ENCODE peak calls at places on chromosomes 5 and 9, in eight cellular contexts. R is colonic mucosa, Z is astrocyte of the spinal cord, K is bronchial epithelial cell, L is AG09309, F is foreskin fibroblast, T is psoas muscle, D is neural progenitor cell. V is an unnamed sample.

GRCh38 chr5:94057655-94058054 is 316.3 kb upstream of the POU5F2 start:
- DNase-seq in R (no peak), Z (peak), K (no peak), L (no peak), F (no peak), T (no peak), D (peak), V (no peak)

GRCh38 chr5:72246954-72247442 is 73.0 kb downstream of the MRPS27 start:
- DNase-seq in R (no peak), Z (peak), K (peak), L (no peak), F (no peak), T (no peak), D (no peak), V (no peak)

GRCh38 chr9:107975426-107976010 is 485.9 kb upstream of the KLF4 start:
- DNase-seq in R (peak), Z (no peak), K (no peak), L (no peak), F (no peak), T (no peak), D (no peak), V (no peak)

GRCh38 chr5:159240301-159240870 is 22.7 kb upstream of the UBLCP1 start:
- DNase-seq in R (no peak), Z (peak), K (peak), L (no peak), F (peak), T (no peak), D (no peak), V (no peak)

GRCh38 chr5:113047733-113048652 is 71.4 kb downstream of the DCP2 start:
- DNase-seq in R (no peak), Z (no peak), K (no peak), L (no peak), F (no peak), T (no peak), D (no peak), V (no peak)

GRCh38 chr9:128081052-128081451 is 13.0 kb downstream of the SLC25A25 start:
- DNase-seq in R (no peak), Z (peak), K (no peak), L (peak), F (peak), T (no peak), D (peak), V (peak)

GRCh38 chr5:150759334-150759583 is 442 bp upstream of the DCTN4 start:
- DNase-seq in R (no peak), Z (no peak), K (no peak), L (no peak), F (no peak), T (no peak), D (no peak), V (no peak)

GRCh38 chr9:91495450-91495849 is 71.8 kb upstream of the NFIL3 start:
- DNase-seq in R (no peak), Z (peak), K (peak), L (peak), F (peak), T (no peak), D (no peak), V (no peak)

GRCh38 chr5:73122875-73123810 is 2.8 kb downstream of the TMEM171 start:
- DNase-seq in R (no peak), Z (peak), K (peak), L (peak), F (peak), T (no peak), D (peak), V (no peak)

GRCh38 chr5:59790399-59791130 is 103.0 kb downstream of the PDE4D start:
- DNase-seq in R (no peak), Z (peak), K (peak), L (no peak), F (no peak), T (no peak), D (no peak), V (no peak)

GRCh38 chr9:7402704-7403389 is 396.7 kb downstream of the DMAC1 start:
- DNase-seq in R (no peak), Z (peak), K (no peak), L (peak), F (no peak), T (no peak), D (peak), V (no peak)

GRCh38 chr5:1387876-1388275 is 43.0 kb upstream of the CLPTM1L start:
- DNase-seq in R (no peak), Z (no peak), K (no peak), L (no peak), F (no peak), T (no peak), D (no peak), V (no peak)

GRCh38 chr5:35815089-35815936 is 41.4 kb upstream of the IL7R start:
- DNase-seq in R (peak), Z (peak), K (peak), L (no peak), F (peak), T (no peak), D (peak), V (peak)

GRCh38 chr9:138070815-138071214 is 193.2 kb downstream of the CACNA1B start:
- DNase-seq in R (no peak), Z (no peak), K (no peak), L (no peak), F (no peak), T (no peak), D (no peak), V (no peak)

GRCh38 chr5:78503958-78504357 is 143.5 kb downstream of the SCAMP1 start:
- DNase-seq in R (no peak), Z (no peak), K (no peak), L (no peak), F (no peak), T (no peak), D (no peak), V (no peak)

GRCh38 chr9:70255521-70255920 is 3.3 kb upstream of the SMC5 start:
- DNase-seq in R (no peak), Z (peak), K (peak), L (no peak), F (no peak), T (no peak), D (no peak), V (no peak)

GRCh38 chr5:2746642-2747041 is 4.8 kb downstream of the IRX2 start:
- DNase-seq in R (no peak), Z (peak), K (peak), L (no peak), F (no peak), T (no peak), D (no peak), V (no peak)

GRCh38 chr9:89274838-89275237 is 36.2 kb upstream of the CKS2 start:
- DNase-seq in R (no peak), Z (peak), K (peak), L (peak), F (peak), T (no peak), D (no peak), V (no peak)

GRCh38 chr5:39013938-39014337 is 60.3 kb downstream of the RICTOR start:
- DNase-seq in R (no peak), Z (no peak), K (peak), L (no peak), F (no peak), T (no peak), D (no peak), V (no peak)

GRCh38 chr9:5843450-5844249 is 10.7 kb upstream of the ERMP1 start:
- DNase-seq in R (no peak), Z (peak), K (peak), L (no peak), F (peak), T (no peak), D (no peak), V (no peak)

GRCh38 chr9:33294670-33295432 is 4.5 kb downstream of the NFX1 start:
- DNase-seq in R (no peak), Z (no peak), K (no peak), L (no peak), F (no peak), T (no peak), D (no peak), V (no peak)

GRCh38 chr5:135934939-135935338 is 19.8 kb downstream of the LECT2 start:
- DNase-seq in R (no peak), Z (peak), K (peak), L (peak), F (no peak), T (no peak), D (no peak), V (no peak)

GRCh38 chr9:135827866-135828580 is 79.3 kb downstream of the CAMSAP1 start:
- DNase-seq in R (no peak), Z (no peak), K (no peak), L (no peak), F (no peak), T (no peak), D (no peak), V (no peak)

GRCh38 chr5:180868960-180869359 is 7.9 kb upstream of the ZFP62 start:
- DNase-seq in R (peak), Z (peak), K (peak), L (peak), F (peak), T (peak), D (peak), V (peak)

GRCh38 chr5:142186821-142187594 is 78.4 kb downstream of the NDFIP1 start:
- DNase-seq in R (peak), Z (peak), K (no peak), L (no peak), F (no peak), T (no peak), D (no peak), V (no peak)

GRCh38 chr5:139392678-139393496 is 2.0 kb downstream of the PROB1 start:
- DNase-seq in R (peak), Z (peak), K (peak), L (no peak), F (no peak), T (peak), D (peak), V (no peak)

GRCh38 chr5:102453716-102454115 is 45.1 kb downstream of the SLCO6A1 start:
- DNase-seq in R (no peak), Z (no peak), K (no peak), L (no peak), F (no peak), T (no peak), D (no peak), V (no peak)

GRCh38 chr5:33167541-33167940 is 273.2 kb upstream of the TARS1 start:
- DNase-seq in R (no peak), Z (peak), K (no peak), L (peak), F (no peak), T (no peak), D (no peak), V (no peak)

GRCh38 chr9:94881023-94881422 is 154.5 kb downstream of the AOPEP start:
- DNase-seq in R (no peak), Z (no peak), K (no peak), L (no peak), F (no peak), T (no peak), D (no peak), V (no peak)

GRCh38 chr9:137788561-137789294 is 88.9 kb upstream of the CACNA1B start:
- DNase-seq in R (peak), Z (no peak), K (no peak), L (no peak), F (no peak), T (no peak), D (no peak), V (no peak)

GRCh38 chr9:104780796-104781395 is 17.0 kb downstream of the NIPSNAP3B start:
- DNase-seq in R (no peak), Z (peak), K (peak), L (peak), F (no peak), T (no peak), D (no peak), V (no peak)

GRCh38 chr5:4203146-4203545 is 607.5 kb downstream of the IRX1 start:
- DNase-seq in R (no peak), Z (no peak), K (no peak), L (no peak), F (no peak), T (no peak), D (no peak), V (no peak)

GRCh38 chr9:123318961-123319421 is 37.0 kb upstream of the CRB2 start:
- DNase-seq in R (no peak), Z (no peak), K (no peak), L (no peak), F (no peak), T (no peak), D (no peak), V (no peak)

GRCh38 chr5:177133119-177133844 is at the start of gene NSD1:
- DNase-seq in R (peak), Z (peak), K (peak), L (no peak), F (peak), T (peak), D (peak), V (peak)

GRCh38 chr5:65481171-65481575 is 547 bp downstream of the ADAMTS6 start:
- DNase-seq in R (no peak), Z (no peak), K (peak), L (no peak), F (no peak), T (no peak), D (peak), V (no peak)

GRCh38 chr5:178421699-178422399 is 168.3 kb downstream of the COL23A1 start:
- DNase-seq in R (no peak), Z (no peak), K (no peak), L (no peak), F (no peak), T (no peak), D (no peak), V (no peak)

GRCh38 chr5:132747064-132747692 is at the start of gene CCNI2:
- DNase-seq in R (peak), Z (no peak), K (no peak), L (no peak), F (no peak), T (peak), D (peak), V (no peak)
- TF ChIP-seq CTCF in R (no peak), Z (no peak), K (no peak), L (no peak), F (no peak), T (no peak), D (peak), V (no peak)

GRCh38 chr5:68116868-68117411 is 98.6 kb upstream of the PIK3R1 start:
- DNase-seq in R (no peak), Z (no peak), K (no peak), L (no peak), F (no peak), T (no peak), D (no peak), V (no peak)

GRCh38 chr5:68116408-68116807 is 99.1 kb upstream of the PIK3R1 start:
- DNase-seq in R (no peak), Z (no peak), K (no peak), L (no peak), F (no peak), T (no peak), D (no peak), V (no peak)

GRCh38 chr5:68115584-68115983 is 100.0 kb upstream of the PIK3R1 start:
- DNase-seq in R (no peak), Z (no peak), K (no peak), L (no peak), F (no peak), T (no peak), D (no peak), V (no peak)

GRCh38 chr5:68112658-68113057 is 102.9 kb upstream of the PIK3R1 start:
- DNase-seq in R (no peak), Z (no peak), K (no peak), L (no peak), F (no peak), T (no peak), D (no peak), V (no peak)

DNA sequence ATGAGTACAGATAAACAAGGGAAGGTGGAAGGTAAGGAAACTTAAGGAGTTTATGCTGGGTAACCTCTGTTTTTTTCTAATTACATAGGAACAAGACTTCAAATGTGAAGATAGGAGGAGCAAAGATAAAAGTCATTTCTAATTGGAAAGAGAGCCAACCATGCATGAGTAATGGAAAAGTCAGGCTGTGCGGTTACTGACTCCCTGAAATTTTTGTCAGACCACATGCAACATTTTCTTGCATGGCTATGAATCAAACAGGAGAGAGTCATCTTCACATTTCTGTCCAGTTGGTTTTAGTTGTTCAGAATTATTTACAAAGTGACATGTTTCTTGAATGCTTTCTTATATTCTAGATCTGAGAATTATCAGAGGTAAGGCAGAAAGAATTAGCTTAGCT is 100.9 kb upstream of the PIK3R1 start:
- DNase-seq in R (no peak), Z (peak), K (peak), L (peak), F (peak), T (no peak), D (no peak), V (no peak)
- H3K4me3 ChIP-seq in R (no peak), Z (no peak), K (no peak), L (no peak), F (no peak), T (no peak), D (no peak), V (no peak)

GRCh38 chr5:99138911-99139310 is 210.1 kb upstream of the CHD1 start:
- DNase-seq in R (no peak), Z (no peak), K (no peak), L (no peak), F (no peak), T (no peak), D (no peak), V (no peak)
- TF ChIP-seq CTCF in R (no peak), Z (no peak), K (no peak), L (no peak), F (no peak), T (no peak), D (no peak), V (no peak)

DNA sequence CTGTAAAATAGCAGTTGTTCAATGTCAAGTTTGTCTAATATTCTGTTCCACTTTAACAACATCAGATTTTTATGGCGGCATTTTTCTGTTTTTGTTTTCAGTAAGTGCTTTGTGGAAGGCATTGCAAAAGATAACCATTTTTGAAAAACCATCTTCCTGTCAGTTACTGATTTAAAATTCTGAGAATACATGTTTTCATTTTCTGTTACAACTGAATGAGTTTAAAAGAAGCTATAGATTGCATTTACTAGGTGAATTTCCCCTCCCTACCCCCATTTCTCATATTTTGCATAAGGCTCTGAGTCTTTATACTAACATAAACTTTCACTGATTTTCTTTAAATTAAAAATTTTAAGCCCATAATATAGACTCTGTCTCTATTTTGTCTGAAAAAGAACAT is 4.6 kb upstream of the ERAP2 start:
- DNase-seq in R (no peak), Z (no peak), K (no peak), L (no peak), F (no peak), T (no peak), D (no peak), V (no peak)
- H3K4me3 ChIP-seq in R (no peak), Z (no peak), K (no peak), L (no peak), F (no peak), T (no peak), D (no peak), V (no peak)

GRCh38 chr5:122493091-122493775 is 181.2 kb downstream of the SNCAIP start:
- DNase-seq in R (no peak), Z (peak), K (no peak), L (no peak), F (no peak), T (no peak), D (no peak), V (no peak)
- TF ChIP-seq CTCF in R (no peak), Z (no peak), K (no peak), L (no peak), F (no peak), T (no peak), D (no peak), V (no peak)

DNA sequence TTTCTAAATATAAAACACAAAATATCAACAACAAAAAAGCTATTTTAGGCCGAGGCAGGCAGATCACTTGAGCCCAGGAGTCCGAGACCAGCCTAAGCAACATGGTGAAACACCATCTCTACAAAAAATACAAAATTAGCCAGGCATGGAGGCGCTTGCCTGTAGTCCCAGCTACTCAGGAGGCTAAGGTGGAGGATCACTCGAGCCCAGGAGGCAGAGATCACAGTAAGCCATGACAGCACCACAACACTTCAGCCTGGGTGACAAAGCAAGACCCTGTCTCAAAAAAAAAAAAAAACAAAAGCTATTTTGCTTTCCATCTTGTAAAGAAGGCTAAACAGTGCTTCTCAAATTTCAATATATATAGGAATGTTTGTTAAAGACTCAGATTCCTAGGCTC is 11.3 kb downstream of the C5orf15 start:
- DNase-seq in R (no peak), Z (no peak), K (no peak), L (no peak), F (no peak), T (no peak), D (no peak), V (no peak)
- H3K4me3 ChIP-seq in R (no peak), Z (no peak), K (no peak), L (no peak), F (no peak), T (no peak), D (no peak), V (no peak)

V was measured in WERI-Rb-1.